ENCODE peak calls at places on chromosomes 16 and 17, in seven cellular contexts. One of them, this sample, is unnamed.

GRCh38 chr17:7977039-7977438 is 25.4 kb upstream of the GUCY2D start:
- DNase-seq in endothelial cell: no peak
- DNase-seq in heart right ventricle: no peak
- DNase-seq in cardiac fibroblast: no peak
- DNase-seq in left cardiac atrium: no peak
- DNase-seq in HTR-8/SVneo: no peak
- DNase-seq in myocyte: peak; percentile 45
- DNase-seq in this sample: no peak

GRCh38 chr16:87047221-87048037 is 269.8 kb downstream of the C16orf95 start:
- DNase-seq in endothelial cell: no peak
- DNase-seq in heart right ventricle: no peak
- DNase-seq in cardiac fibroblast: no peak
- DNase-seq in left cardiac atrium: no peak
- DNase-seq in HTR-8/SVneo: no peak
- DNase-seq in myocyte: no peak
- DNase-seq in this sample: no peak

GRCh38 chr16:12440233-12440530 is 363.5 kb downstream of the CPPED1 start:
- DNase-seq in endothelial cell: no peak
- DNase-seq in heart right ventricle: no peak
- DNase-seq in cardiac fibroblast: peak; percentile 11
- DNase-seq in left cardiac atrium: no peak
- DNase-seq in HTR-8/SVneo: no peak
- DNase-seq in myocyte: no peak
- DNase-seq in this sample: no peak

GRCh38 chr16:5604770-5605169 is 507.2 kb upstream of the EEF2KMT start:
- DNase-seq in endothelial cell: peak; percentile 13
- DNase-seq in heart right ventricle: no peak
- DNase-seq in cardiac fibroblast: peak; percentile 1
- DNase-seq in left cardiac atrium: no peak
- DNase-seq in HTR-8/SVneo: no peak
- DNase-seq in myocyte: no peak
- DNase-seq in this sample: peak; percentile 15

GRCh38 chr17:58200024-58200633 is 7.6 kb downstream of the EPX start:
- DNase-seq in endothelial cell: peak; percentile 78
- DNase-seq in heart right ventricle: no peak
- DNase-seq in cardiac fibroblast: peak; percentile 59
- DNase-seq in left cardiac atrium: peak; percentile 46
- DNase-seq in HTR-8/SVneo: peak; percentile 67
- DNase-seq in myocyte: peak; percentile 51
- DNase-seq in this sample: peak; percentile 75

GRCh38 chr17:56785396-56785795 is 48.3 kb downstream of the C17orf67 start:
- DNase-seq in endothelial cell: no peak
- DNase-seq in heart right ventricle: no peak
- DNase-seq in cardiac fibroblast: peak; percentile 12
- DNase-seq in left cardiac atrium: no peak
- DNase-seq in HTR-8/SVneo: peak; percentile 32
- DNase-seq in myocyte: peak; percentile 65
- DNase-seq in this sample: no peak

GRCh38 chr16:1379054-1379862 is 27.5 kb downstream of the GNPTG start:
- DNase-seq in endothelial cell: peak; percentile 75
- DNase-seq in heart right ventricle: peak; percentile 85
- DNase-seq in cardiac fibroblast: peak; percentile 91
- DNase-seq in left cardiac atrium: peak; percentile 91
- DNase-seq in HTR-8/SVneo: peak; percentile 74
- DNase-seq in myocyte: peak; percentile 78
- DNase-seq in this sample: peak; percentile 78

GRCh38 chr16:77794586-77794985 is 6.2 kb downstream of the VAT1L start:
- DNase-seq in endothelial cell: no peak
- DNase-seq in heart right ventricle: no peak
- DNase-seq in cardiac fibroblast: peak; percentile 35
- DNase-seq in left cardiac atrium: no peak
- DNase-seq in HTR-8/SVneo: no peak
- DNase-seq in myocyte: no peak
- DNase-seq in this sample: no peak

GRCh38 chr16:3580686-3581085 is 3.5 kb upstream of the NLRC3 start:
- DNase-seq in endothelial cell: no peak
- DNase-seq in heart right ventricle: no peak
- DNase-seq in cardiac fibroblast: no peak
- DNase-seq in left cardiac atrium: no peak
- DNase-seq in HTR-8/SVneo: no peak
- DNase-seq in myocyte: no peak
- DNase-seq in this sample: no peak

GRCh38 chr16:25691519-25692091 is at the start of gene HS3ST4:
- DNase-seq in endothelial cell: peak; percentile 38
- DNase-seq in heart right ventricle: no peak
- DNase-seq in cardiac fibroblast: peak; percentile 1
- DNase-seq in left cardiac atrium: no peak
- DNase-seq in HTR-8/SVneo: no peak
- DNase-seq in myocyte: no peak
- DNase-seq in this sample: no peak

GRCh38 chr16:23608194-23608593 is 12.1 kb upstream of the NDUFAB1 start:
- DNase-seq in endothelial cell: no peak
- DNase-seq in heart right ventricle: peak; percentile 9
- DNase-seq in cardiac fibroblast: peak; percentile 87
- DNase-seq in left cardiac atrium: peak; percentile 49
- DNase-seq in HTR-8/SVneo: no peak
- DNase-seq in myocyte: no peak
- DNase-seq in this sample: no peak

GRCh38 chr17:7466644-7467341 is 12.6 kb downstream of the ZBTB4 start:
- DNase-seq in endothelial cell: no peak
- DNase-seq in heart right ventricle: peak; percentile 84
- DNase-seq in cardiac fibroblast: peak; percentile 92
- DNase-seq in left cardiac atrium: peak; percentile 81
- DNase-seq in HTR-8/SVneo: no peak
- DNase-seq in myocyte: peak; percentile 79
- DNase-seq in this sample: no peak

GRCh38 chr16:65002265-65002664 is 119.6 kb downstream of the CDH11 start:
- DNase-seq in endothelial cell: no peak
- DNase-seq in heart right ventricle: no peak
- DNase-seq in cardiac fibroblast: peak; percentile 84
- DNase-seq in left cardiac atrium: no peak
- DNase-seq in HTR-8/SVneo: no peak
- DNase-seq in myocyte: peak; percentile 44
- DNase-seq in this sample: no peak

GRCh38 chr17:74742153-74742515 is 5.1 kb downstream of the RAB37 start:
- DNase-seq in endothelial cell: no peak
- DNase-seq in heart right ventricle: no peak
- DNase-seq in cardiac fibroblast: no peak
- DNase-seq in left cardiac atrium: no peak
- DNase-seq in HTR-8/SVneo: no peak
- DNase-seq in myocyte: no peak
- DNase-seq in this sample: no peak

GRCh38 chr16:17829826-17830225 is 359.1 kb upstream of the XYLT1 start:
- DNase-seq in endothelial cell: no peak
- DNase-seq in heart right ventricle: no peak
- DNase-seq in cardiac fibroblast: no peak
- DNase-seq in left cardiac atrium: no peak
- DNase-seq in HTR-8/SVneo: no peak
- DNase-seq in myocyte: no peak
- DNase-seq in this sample: no peak

GRCh38 chr16:58128721-58129096 is 472 bp downstream of the CFAP20 start:
- DNase-seq in endothelial cell: peak; percentile 34
- DNase-seq in heart right ventricle: no peak
- DNase-seq in cardiac fibroblast: no peak
- DNase-seq in left cardiac atrium: peak; percentile 30
- DNase-seq in HTR-8/SVneo: no peak
- DNase-seq in myocyte: peak; percentile 67
- DNase-seq in this sample: no peak

GRCh38 chr16:56824335-56824734 is 40.7 kb upstream of the SLC12A3 start:
- DNase-seq in endothelial cell: no peak
- DNase-seq in heart right ventricle: peak; percentile 10
- DNase-seq in cardiac fibroblast: peak; percentile 9
- DNase-seq in left cardiac atrium: no peak
- DNase-seq in HTR-8/SVneo: no peak
- DNase-seq in myocyte: peak; percentile 63
- DNase-seq in this sample: no peak

GRCh38 chr16:68235882-68236803 is at the start of gene ESRP2:
- DNase-seq in endothelial cell: peak; percentile 24
- DNase-seq in heart right ventricle: no peak
- DNase-seq in cardiac fibroblast: no peak
- DNase-seq in left cardiac atrium: peak; percentile 42
- DNase-seq in HTR-8/SVneo: no peak
- DNase-seq in myocyte: no peak
- DNase-seq in this sample: peak; percentile 80

GRCh38 chr17:62869885-62870580 is 61.9 kb upstream of the MARCHF10 start:
- DNase-seq in endothelial cell: no peak
- DNase-seq in heart right ventricle: no peak
- DNase-seq in cardiac fibroblast: peak; percentile 94
- DNase-seq in left cardiac atrium: no peak
- DNase-seq in HTR-8/SVneo: no peak
- DNase-seq in myocyte: no peak
- DNase-seq in this sample: peak; percentile 17